ENCODE peak calls at places on chromosome 1, in eight cellular contexts. R is lung; O is SHP77 treated with DMSO at 0.1 percent for 48 hours; M is Caki2; T is left ventricle myocardium inferior; P is HEK293T; X is CD8-positive, alpha-beta memory T cell; F is GM13976. C is an unnamed sample.

GRCh38 chr1:35120458-35121133 is 41.4 kb downstream of the ZMYM1 start:
- DNase-seq in X (no peak), T (peak), R (no peak), P (no peak), F (peak), M (no peak), O (no peak), C (no peak)

GRCh38 chr1:198809247-198809646 is 170.4 kb downstream of the PTPRC start:
- DNase-seq in R (no peak), F (no peak), P (no peak), X (no peak), T (no peak), M (no peak), O (no peak), C (no peak)

GRCh38 chr1:8910914-8911313 is 32.4 kb upstream of the ENO1 start:
- DNase-seq in P (no peak), T (no peak), F (no peak), X (no peak), O (peak), R (no peak), M (no peak), C (no peak)

GRCh38 chr1:156676820-156677615 is at the start of gene NES:
- DNase-seq in F (no peak), O (peak), P (peak), X (no peak), R (no peak), M (no peak), T (peak), C (peak)

GRCh38 chr1:226664413-226665101 is 74.5 kb downstream of the ITPKB start:
- DNase-seq in X (no peak), O (no peak), P (no peak), M (no peak), F (no peak), R (no peak), T (peak), C (no peak)

GRCh38 chr1:119762953-119763352 is 5.8 kb downstream of the HMGCS2 start:
- DNase-seq in F (no peak), P (no peak), T (no peak), X (no peak), M (no peak), R (no peak), O (no peak), C (no peak)

GRCh38 chr1:224867715-224868114 is 61.8 kb upstream of the DNAH14 start:
- DNase-seq in P (no peak), M (no peak), F (no peak), X (no peak), O (no peak), R (no peak), T (no peak), C (no peak)

GRCh38 chr1:179867493-179868330 is 9.9 kb downstream of the TOR1AIP2 start:
- DNase-seq in T (peak), M (peak), F (peak), P (peak), R (peak), X (peak), O (no peak), C (peak)

C was measured in HT-29.